ENCODE peak calls at places on chromosomes 4 and X, in five cellular contexts. F, M, L, Q and D are unnamed samples.

GRCh38 chr4:73869130-73870055 is at the start of gene CXCL1:
- DNase-seq in M (no peak), L (peak; percentile 47), F (no peak), Q (no peak), D (no peak)

GRCh38 chr4:74262522-74262921 is 45.7 kb upstream of the EPGN start:
- DNase-seq in L (no peak), F (no peak), M (no peak), Q (no peak), D (no peak)

GRCh38 chr4:138086471-138086870 is 155.7 kb downstream of the SLC7A11 start:
- DNase-seq in F (no peak), M (no peak), Q (no peak), L (no peak), D (no peak)

GRCh38 chr4:144714166-144714565 is 68.2 kb downstream of the HHIP start:
- DNase-seq in M (no peak), Q (no peak), L (no peak), F (no peak), D (no peak)

GRCh38 chr4:119238068-119238722 is 25.7 kb downstream of the USP53 start:
- DNase-seq in M (no peak), L (no peak), Q (no peak), F (no peak), D (no peak)

GRCh38 chr4:140756292-140757219 is at the start of gene TBC1D9:
- DNase-seq in L (peak; percentile 85), Q (peak; percentile 83), M (peak; percentile 83), F (no peak), D (peak; percentile 56)

GRCh38 chr4:537436-538264 is 38.4 kb downstream of the TMEM271 start:
- DNase-seq in L (no peak), Q (no peak), F (no peak), M (peak; percentile 44), D (no peak)

GRCh38 chr4:71495454-71495853 is 156.6 kb downstream of the SLC4A4 start:
- DNase-seq in L (no peak), M (no peak), Q (no peak), F (no peak), D (no peak)

GRCh38 chrX:38275615-38276014 is 51.7 kb downstream of the RPGR start:
- DNase-seq in L (no peak), Q (no peak), M (no peak), F (peak; percentile 50), D (peak; percentile 72)

GRCh38 chr4:91916219-91916618 is 387.5 kb upstream of the GRID2 start:
- DNase-seq in L (no peak), Q (no peak), M (no peak), F (no peak), D (no peak)

GRCh38 chr4:119537586-119537985 is 91.0 kb downstream of the PDE5A start:
- DNase-seq in M (no peak), L (no peak), F (no peak), Q (no peak), D (no peak)

GRCh38 chr4:7186081-7186480 is 6.3 kb upstream of the SORCS2 start:
- DNase-seq in Q (no peak), M (peak; percentile 53), F (no peak), L (peak; percentile 26), D (no peak)

GRCh38 chrX:147376601-147377387 is 534.9 kb upstream of the FMR1 start:
- DNase-seq in M (no peak), F (no peak), Q (no peak), L (peak; percentile 29), D (no peak)

GRCh38 chr4:85243857-85244256 is 231.1 kb upstream of the ARHGAP24 start:
- DNase-seq in L (no peak), F (no peak), M (no peak), Q (no peak), D (no peak)

GRCh38 chr4:75547647-75548387 is 8.0 kb upstream of the ODAPH start:
- DNase-seq in L (peak; percentile 32), Q (peak; percentile 17), F (no peak), M (peak; percentile 70), D (no peak)

GRCh38 chr4:337932-338758 is 531 bp downstream of the ZNF141 start:
- DNase-seq in F (no peak), L (no peak), M (no peak), Q (peak; percentile 31), D (peak; percentile 6)

GRCh38 chr4:91330555-91331137 is 973.1 kb upstream of the GRID2 start:
- DNase-seq in L (no peak), F (no peak), M (no peak), Q (no peak), D (peak; percentile 8)

GRCh38 chr4:39256436-39256835 is 74.1 kb downstream of the WDR19 start:
- DNase-seq in Q (no peak), F (no peak), M (no peak), L (no peak), D (peak; percentile 15)

GRCh38 chrX:118420462-118420861 is 74.6 kb downstream of the WDR44 start:
- DNase-seq in M (no peak), Q (no peak), F (peak; percentile 1), L (no peak), D (peak; percentile 16)

GRCh38 chr4:140691369-140691768 is 64.8 kb downstream of the TBC1D9 start:
- DNase-seq in Q (peak; percentile 36), L (no peak), F (peak; percentile 21), M (no peak), D (no peak)

GRCh38 chrX:72609313-72609712 is 36.7 kb upstream of the HDAC8 start:
- DNase-seq in M (no peak), F (no peak), L (no peak), Q (no peak), D (no peak)
- TF ChIP-seq CTCF in M (no peak), F (peak; percentile 32), L (no peak), Q (no peak), D (peak; percentile 16)

DNA sequence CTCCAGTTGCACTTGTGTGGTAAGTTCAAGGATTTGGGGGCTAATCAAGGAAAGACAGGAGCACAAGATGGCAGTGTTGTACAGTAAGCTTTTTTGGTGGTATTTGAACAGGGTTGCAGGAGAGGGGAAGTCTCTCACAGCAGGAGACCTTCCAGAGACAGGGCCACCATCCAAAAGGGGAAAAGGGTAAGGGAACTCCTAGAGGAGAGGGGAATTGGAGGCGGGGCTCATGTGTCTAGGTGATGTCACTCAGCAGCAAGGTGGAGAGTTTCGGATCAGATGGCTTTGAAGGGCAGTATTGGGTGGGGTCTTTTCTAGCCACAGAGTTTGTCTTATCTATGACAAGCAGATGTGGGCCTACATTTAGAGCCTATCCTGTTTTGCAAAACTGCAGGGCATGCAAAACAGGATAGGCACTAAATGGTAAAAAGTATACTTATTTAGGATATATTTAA is 13.4 kb upstream of the RNF175 start:
- DNase-seq in Q (no peak), L (no peak), F (no peak), M (no peak), D (no peak)
- TF ChIP-seq CTCF in Q (no peak), L (no peak), F (no peak), M (no peak), D (peak; percentile 21)

DNA sequence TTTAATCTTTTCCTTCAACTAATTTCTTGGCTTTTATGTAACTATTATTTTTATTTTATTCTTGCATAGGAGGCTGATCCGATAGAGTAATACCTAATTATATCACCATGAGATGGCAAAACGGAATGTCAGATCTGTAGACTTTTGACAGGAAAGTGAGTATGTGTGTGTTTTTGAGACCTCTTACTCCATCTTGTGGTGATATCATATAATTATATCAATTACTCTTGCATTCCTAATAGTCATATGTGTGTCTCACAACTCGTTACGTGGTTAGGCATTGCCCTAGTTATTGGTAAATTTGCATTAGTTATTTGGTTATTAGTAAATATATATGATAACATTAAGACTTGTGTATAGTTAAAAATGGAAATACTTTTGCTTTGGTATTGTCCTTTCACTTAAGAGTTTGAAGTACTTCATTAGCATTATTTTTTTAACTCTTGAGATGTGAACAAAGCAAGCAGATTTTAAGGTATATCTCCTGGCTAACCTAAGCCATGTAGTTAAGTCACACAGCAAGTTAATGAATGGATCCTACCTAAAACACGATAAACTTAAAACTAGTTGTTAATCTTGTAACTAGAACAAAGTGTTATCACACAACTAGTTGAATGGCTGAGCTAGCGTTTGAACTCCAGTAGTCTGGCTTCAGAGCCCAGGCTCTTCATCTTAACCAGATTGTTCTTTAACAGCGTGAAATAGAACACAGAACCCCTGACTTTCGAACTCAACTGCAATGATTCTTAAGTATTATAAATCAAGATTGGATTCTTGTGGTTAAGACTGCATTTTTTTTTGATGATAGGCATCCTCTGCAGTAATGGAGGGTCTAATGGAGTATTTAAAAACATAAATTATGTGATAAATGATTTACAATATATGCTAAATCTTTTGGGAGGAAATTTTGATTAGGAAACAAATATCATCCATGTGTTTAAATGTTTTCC is 67.1 kb downstream of the PGRMC2 start:
- DNase-seq in F (peak; percentile 21), L (no peak), M (no peak), Q (no peak), D (peak; percentile 55)
- TF ChIP-seq CTCF in F (peak; percentile 41), L (no peak), M (no peak), Q (no peak), D (no peak)

DNA sequence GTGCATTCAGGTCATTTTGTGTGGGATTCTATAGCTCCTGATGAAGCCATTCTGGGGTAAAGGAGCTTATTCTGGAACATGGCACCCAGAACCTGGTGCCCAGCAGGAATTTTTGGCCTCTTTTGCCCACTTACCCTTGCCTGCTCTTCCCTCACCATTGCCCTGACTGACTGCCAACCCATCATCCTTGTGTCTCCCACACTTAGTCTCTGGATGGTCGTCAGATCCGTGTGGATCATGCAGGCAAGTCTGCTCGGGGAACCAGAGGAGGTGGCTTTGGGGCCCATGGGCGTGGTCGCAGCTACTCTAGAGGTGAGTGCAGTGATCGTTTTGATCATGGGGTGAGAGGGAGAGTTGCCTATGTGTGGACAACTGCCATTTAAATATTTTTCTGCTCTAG is 1.8 kb downstream of the RBM3 start:
- DNase-seq in F (no peak), Q (no peak), M (no peak), L (no peak), D (no peak)
- TF ChIP-seq CTCF in F (no peak), Q (no peak), M (no peak), L (no peak), D (no peak)

GRCh38 chrX:11757729-11758399 is at the start of gene MSL3:
- DNase-seq in L (peak; percentile 60), Q (no peak), M (peak; percentile 79), F (no peak), D (no peak)
- TF ChIP-seq CTCF in L (no peak), Q (no peak), M (no peak), F (no peak), D (no peak)

DNA sequence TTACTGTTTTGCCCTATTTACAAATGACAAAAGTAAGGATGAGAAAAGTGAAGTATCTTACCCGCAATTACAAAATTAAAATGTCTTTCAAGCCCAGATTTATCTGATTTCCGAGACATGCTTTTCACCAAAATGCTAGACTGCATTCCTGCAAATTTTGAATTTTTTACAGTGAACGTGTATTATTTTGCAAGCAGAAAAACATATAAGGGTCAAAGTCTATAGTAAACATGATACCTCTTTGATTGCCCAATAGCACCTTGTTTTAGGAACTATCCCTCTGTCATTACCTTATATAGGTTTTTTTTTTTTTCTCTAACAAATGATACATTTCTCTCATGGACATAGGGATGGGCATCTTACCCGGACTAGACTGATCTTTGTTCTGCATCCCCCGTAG is 134.2 kb upstream of the RAP2C start:
- DNase-seq in F (no peak), Q (no peak), L (no peak), M (no peak), D (no peak)
- TF ChIP-seq CTCF in F (no peak), Q (no peak), L (no peak), M (no peak), D (no peak)